ENCODE peak calls at places on chromosomes 12 and 14, in nine cellular contexts. One of them, this sample, is unnamed.

GRCh38 chr12:3303410-3304136 is 187.4 kb upstream of the PRMT8 start:
- DNase-seq in esophagus squamous epithelium: no peak
- DNase-seq in cardiac fibroblast: no peak
- DNase-seq in breast epithelium: no peak
- DNase-seq in ascending aorta: no peak
- DNase-seq in tibial artery: no peak
- DNase-seq in BJ: no peak
- DNase-seq in OCI-LY7: no peak
- DNase-seq in left ventricle myocardium inferior: no peak
- DNase-seq in this sample: no peak

GRCh38 chr14:33693237-33693636 is 257.6 kb downstream of the EGLN3 start:
- DNase-seq in esophagus squamous epithelium: no peak
- DNase-seq in cardiac fibroblast: no peak
- DNase-seq in breast epithelium: no peak
- DNase-seq in ascending aorta: no peak
- DNase-seq in tibial artery: no peak
- DNase-seq in BJ: peak; percentile 45
- DNase-seq in OCI-LY7: no peak
- DNase-seq in left ventricle myocardium inferior: no peak
- DNase-seq in this sample: peak; percentile 82

GRCh38 chr12:32446306-32447119 is 47.2 kb downstream of the FGD4 start:
- DNase-seq in esophagus squamous epithelium: no peak
- DNase-seq in cardiac fibroblast: no peak
- DNase-seq in breast epithelium: no peak
- DNase-seq in ascending aorta: no peak
- DNase-seq in tibial artery: no peak
- DNase-seq in BJ: no peak
- DNase-seq in OCI-LY7: peak; percentile 29
- DNase-seq in left ventricle myocardium inferior: no peak
- DNase-seq in this sample: no peak

GRCh38 chr12:127083028-127083949 is 1183.7 kb upstream of the TMEM132C start:
- DNase-seq in esophagus squamous epithelium: no peak
- DNase-seq in cardiac fibroblast: peak; percentile 74
- DNase-seq in breast epithelium: no peak
- DNase-seq in ascending aorta: no peak
- DNase-seq in tibial artery: no peak
- DNase-seq in BJ: peak; percentile 37
- DNase-seq in OCI-LY7: peak; percentile 44
- DNase-seq in left ventricle myocardium inferior: no peak
- DNase-seq in this sample: peak; percentile 50

GRCh38 chr12:113366827-113367226 is 8.4 kb downstream of the PLBD2 start:
- DNase-seq in esophagus squamous epithelium: no peak
- DNase-seq in cardiac fibroblast: peak; percentile 13
- DNase-seq in breast epithelium: no peak
- DNase-seq in ascending aorta: no peak
- DNase-seq in tibial artery: no peak
- DNase-seq in BJ: no peak
- DNase-seq in OCI-LY7: no peak
- DNase-seq in left ventricle myocardium inferior: peak; percentile 21
- DNase-seq in this sample: no peak

GRCh38 chr14:27367345-27367744 is 769.5 kb upstream of the NOVA1 start:
- DNase-seq in esophagus squamous epithelium: no peak
- DNase-seq in cardiac fibroblast: no peak
- DNase-seq in breast epithelium: no peak
- DNase-seq in ascending aorta: no peak
- DNase-seq in tibial artery: no peak
- DNase-seq in BJ: no peak
- DNase-seq in OCI-LY7: no peak
- DNase-seq in left ventricle myocardium inferior: no peak
- DNase-seq in this sample: no peak

GRCh38 chr12:93536766-93537515 is 35.5 kb upstream of the SOCS2 start:
- DNase-seq in esophagus squamous epithelium: no peak
- DNase-seq in cardiac fibroblast: no peak
- DNase-seq in breast epithelium: no peak
- DNase-seq in ascending aorta: no peak
- DNase-seq in tibial artery: no peak
- DNase-seq in BJ: no peak
- DNase-seq in OCI-LY7: peak; percentile 73
- DNase-seq in left ventricle myocardium inferior: no peak
- DNase-seq in this sample: no peak

GRCh38 chr12:45518516-45519235 is 210.8 kb upstream of the ARID2 start:
- DNase-seq in esophagus squamous epithelium: no peak
- DNase-seq in cardiac fibroblast: no peak
- DNase-seq in breast epithelium: no peak
- DNase-seq in ascending aorta: no peak
- DNase-seq in tibial artery: no peak
- DNase-seq in BJ: no peak
- DNase-seq in OCI-LY7: no peak
- DNase-seq in left ventricle myocardium inferior: no peak
- DNase-seq in this sample: no peak

GRCh38 chr12:117526756-117527479 is 165.5 kb upstream of the NOS1 start:
- DNase-seq in esophagus squamous epithelium: no peak
- DNase-seq in cardiac fibroblast: no peak
- DNase-seq in breast epithelium: no peak
- DNase-seq in ascending aorta: no peak
- DNase-seq in tibial artery: no peak
- DNase-seq in BJ: no peak
- DNase-seq in OCI-LY7: no peak
- DNase-seq in left ventricle myocardium inferior: no peak
- DNase-seq in this sample: no peak

GRCh38 chr12:39236994-39237393 is 205.9 kb downstream of the KIF21A start:
- DNase-seq in esophagus squamous epithelium: no peak
- DNase-seq in cardiac fibroblast: peak; percentile 76
- DNase-seq in breast epithelium: no peak
- DNase-seq in ascending aorta: no peak
- DNase-seq in tibial artery: no peak
- DNase-seq in BJ: no peak
- DNase-seq in OCI-LY7: no peak
- DNase-seq in left ventricle myocardium inferior: no peak
- DNase-seq in this sample: no peak

GRCh38 chr14:103074699-103075341 is 9.2 kb upstream of the LBHD2 start:
- DNase-seq in esophagus squamous epithelium: no peak
- DNase-seq in cardiac fibroblast: no peak
- DNase-seq in breast epithelium: no peak
- DNase-seq in ascending aorta: peak; percentile 80
- DNase-seq in tibial artery: peak; percentile 58
- DNase-seq in BJ: no peak
- DNase-seq in OCI-LY7: no peak
- DNase-seq in left ventricle myocardium inferior: peak; percentile 82
- DNase-seq in this sample: no peak

GRCh38 chr14:74346341-74346740 is 1.9 kb upstream of the VRTN start:
- DNase-seq in esophagus squamous epithelium: no peak
- DNase-seq in cardiac fibroblast: no peak
- DNase-seq in breast epithelium: no peak
- DNase-seq in ascending aorta: no peak
- DNase-seq in tibial artery: no peak
- DNase-seq in BJ: no peak
- DNase-seq in OCI-LY7: no peak
- DNase-seq in left ventricle myocardium inferior: no peak
- DNase-seq in this sample: no peak

GRCh38 chr14:56181666-56182065 is 63.5 kb downstream of the PELI2 start:
- DNase-seq in esophagus squamous epithelium: no peak
- DNase-seq in cardiac fibroblast: no peak
- DNase-seq in breast epithelium: peak; percentile 35
- DNase-seq in ascending aorta: no peak
- DNase-seq in tibial artery: no peak
- DNase-seq in BJ: no peak
- DNase-seq in OCI-LY7: no peak
- DNase-seq in left ventricle myocardium inferior: no peak
- DNase-seq in this sample: no peak

GRCh38 chr12:46430340-46430948 is 57.9 kb upstream of the SLC38A2 start:
- DNase-seq in esophagus squamous epithelium: no peak
- DNase-seq in cardiac fibroblast: peak; percentile 90
- DNase-seq in breast epithelium: no peak
- DNase-seq in ascending aorta: no peak
- DNase-seq in tibial artery: no peak
- DNase-seq in BJ: peak; percentile 48
- DNase-seq in OCI-LY7: no peak
- DNase-seq in left ventricle myocardium inferior: no peak
- DNase-seq in this sample: peak; percentile 60

GRCh38 chr12:47032644-47033043 is 46.8 kb upstream of the PCED1B start:
- DNase-seq in esophagus squamous epithelium: no peak
- DNase-seq in cardiac fibroblast: peak; percentile 85
- DNase-seq in breast epithelium: no peak
- DNase-seq in ascending aorta: no peak
- DNase-seq in tibial artery: no peak
- DNase-seq in BJ: no peak
- DNase-seq in OCI-LY7: peak; percentile 60
- DNase-seq in left ventricle myocardium inferior: no peak
- DNase-seq in this sample: no peak

GRCh38 chr14:89442280-89442679 is 25.2 kb upstream of the FOXN3 start:
- DNase-seq in esophagus squamous epithelium: no peak
- DNase-seq in cardiac fibroblast: no peak
- DNase-seq in breast epithelium: no peak
- DNase-seq in ascending aorta: no peak
- DNase-seq in tibial artery: no peak
- DNase-seq in BJ: no peak
- DNase-seq in OCI-LY7: no peak
- DNase-seq in left ventricle myocardium inferior: no peak
- DNase-seq in this sample: no peak

DNA sequence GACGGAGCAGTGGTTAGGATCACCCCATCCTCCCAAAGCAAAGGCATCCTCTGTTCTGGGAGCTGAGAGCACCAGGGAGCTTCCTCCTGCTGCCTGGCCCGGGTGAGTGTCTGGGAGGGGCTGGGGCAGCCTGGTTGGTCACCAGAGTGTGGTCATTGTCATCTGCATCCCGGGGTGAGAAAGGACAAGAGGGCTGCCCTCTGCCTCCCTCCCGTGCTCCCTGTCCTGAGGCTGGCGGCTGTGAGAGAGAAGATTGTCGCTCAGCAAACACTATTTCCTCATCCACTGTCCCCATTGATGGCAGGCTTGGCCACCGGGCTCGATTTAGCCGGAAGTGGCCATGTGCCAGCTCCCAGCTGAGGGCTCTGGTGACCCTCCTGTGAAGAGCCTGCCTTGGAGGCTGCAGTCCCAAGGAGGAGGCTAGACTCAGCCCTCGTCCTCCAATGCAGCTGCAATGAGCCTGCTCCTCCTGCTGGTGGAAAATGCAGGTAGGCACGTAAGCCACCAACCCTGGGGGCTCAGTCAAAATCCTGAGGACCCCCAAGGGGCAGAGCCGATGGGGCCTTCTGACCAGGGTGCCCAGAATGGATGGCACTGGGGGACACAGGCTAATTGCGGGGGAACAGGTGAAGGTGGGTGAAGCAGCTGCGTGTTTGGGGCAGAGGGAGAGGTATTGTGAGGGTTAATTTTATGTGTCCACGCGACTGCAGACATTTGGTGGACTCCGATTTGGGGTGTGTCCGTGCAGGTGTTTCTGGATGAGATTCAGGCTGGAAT is 155.7 kb downstream of the KIF26A start:
- DNase-seq in esophagus squamous epithelium: no peak
- DNase-seq in cardiac fibroblast: no peak
- DNase-seq in breast epithelium: no peak
- DNase-seq in ascending aorta: no peak
- DNase-seq in tibial artery: peak; percentile 10
- DNase-seq in BJ: no peak
- DNase-seq in OCI-LY7: peak; percentile 23
- DNase-seq in left ventricle myocardium inferior: peak; percentile 4
- DNase-seq in this sample: no peak
- TF ChIP-seq CTCF in esophagus squamous epithelium: no peak
- TF ChIP-seq CTCF in cardiac fibroblast: no peak
- TF ChIP-seq CTCF in breast epithelium: no peak
- TF ChIP-seq CTCF in ascending aorta: no peak
- TF ChIP-seq CTCF in tibial artery: no peak
- TF ChIP-seq CTCF in BJ: no peak
- TF ChIP-seq CTCF in OCI-LY7: peak; percentile 66
- TF ChIP-seq CTCF in left ventricle myocardium inferior: no peak
- TF ChIP-seq CTCF in this sample: no peak

GRCh38 chr12:6960291-6961277 is 9.4 kb downstream of the PTPN6 start:
- DNase-seq in esophagus squamous epithelium: no peak
- DNase-seq in cardiac fibroblast: peak; percentile 46
- DNase-seq in breast epithelium: no peak
- DNase-seq in ascending aorta: peak; percentile 62
- DNase-seq in tibial artery: no peak
- DNase-seq in BJ: no peak
- DNase-seq in OCI-LY7: peak; percentile 68
- DNase-seq in left ventricle myocardium inferior: peak; percentile 14
- DNase-seq in this sample: no peak
- H3K4me3 ChIP-seq in esophagus squamous epithelium: peak overlapping the region; percentile 61
- H3K4me3 ChIP-seq in cardiac fibroblast: no peak overlapping the region
- H3K4me3 ChIP-seq in breast epithelium: no peak overlapping the region
- H3K4me3 ChIP-seq in ascending aorta: peak overlapping the region; percentile 22
- H3K4me3 ChIP-seq in tibial artery: no peak overlapping the region
- H3K4me3 ChIP-seq in BJ: no peak overlapping the region
- H3K4me3 ChIP-seq in OCI-LY7: no peak overlapping the region
- H3K4me3 ChIP-seq in left ventricle myocardium inferior: peak overlapping the region; percentile 38
- H3K4me3 ChIP-seq in this sample: no peak overlapping the region

DNA sequence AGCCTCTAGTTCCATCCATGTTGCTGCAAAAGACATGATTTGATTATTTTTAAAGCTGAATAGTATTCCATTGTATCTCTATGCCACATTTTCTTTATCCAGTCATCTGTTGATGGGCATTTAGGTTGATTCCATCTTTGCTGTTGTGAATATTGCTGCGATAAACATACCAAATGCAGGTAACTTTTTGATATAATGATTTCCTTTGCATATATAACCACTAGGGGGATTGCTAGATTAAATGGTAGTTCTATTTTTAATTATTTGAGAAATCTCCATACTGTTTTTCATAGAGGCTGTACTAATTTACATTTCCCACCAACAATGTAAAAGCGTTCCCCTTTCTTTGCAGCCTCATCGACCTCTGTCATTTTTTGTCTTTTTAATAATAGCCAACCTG is 342.5 kb downstream of the MDGA2 start:
- DNase-seq in esophagus squamous epithelium: no peak
- DNase-seq in cardiac fibroblast: no peak
- DNase-seq in breast epithelium: no peak
- DNase-seq in ascending aorta: no peak
- DNase-seq in tibial artery: no peak
- DNase-seq in BJ: no peak
- DNase-seq in OCI-LY7: no peak
- DNase-seq in left ventricle myocardium inferior: no peak
- DNase-seq in this sample: no peak
- TF ChIP-seq CTCF in esophagus squamous epithelium: no peak
- TF ChIP-seq CTCF in cardiac fibroblast: no peak
- TF ChIP-seq CTCF in breast epithelium: no peak
- TF ChIP-seq CTCF in ascending aorta: no peak
- TF ChIP-seq CTCF in tibial artery: no peak
- TF ChIP-seq CTCF in BJ: no peak
- TF ChIP-seq CTCF in OCI-LY7: peak; percentile 43
- TF ChIP-seq CTCF in left ventricle myocardium inferior: no peak
- TF ChIP-seq CTCF in this sample: no peak

DNA sequence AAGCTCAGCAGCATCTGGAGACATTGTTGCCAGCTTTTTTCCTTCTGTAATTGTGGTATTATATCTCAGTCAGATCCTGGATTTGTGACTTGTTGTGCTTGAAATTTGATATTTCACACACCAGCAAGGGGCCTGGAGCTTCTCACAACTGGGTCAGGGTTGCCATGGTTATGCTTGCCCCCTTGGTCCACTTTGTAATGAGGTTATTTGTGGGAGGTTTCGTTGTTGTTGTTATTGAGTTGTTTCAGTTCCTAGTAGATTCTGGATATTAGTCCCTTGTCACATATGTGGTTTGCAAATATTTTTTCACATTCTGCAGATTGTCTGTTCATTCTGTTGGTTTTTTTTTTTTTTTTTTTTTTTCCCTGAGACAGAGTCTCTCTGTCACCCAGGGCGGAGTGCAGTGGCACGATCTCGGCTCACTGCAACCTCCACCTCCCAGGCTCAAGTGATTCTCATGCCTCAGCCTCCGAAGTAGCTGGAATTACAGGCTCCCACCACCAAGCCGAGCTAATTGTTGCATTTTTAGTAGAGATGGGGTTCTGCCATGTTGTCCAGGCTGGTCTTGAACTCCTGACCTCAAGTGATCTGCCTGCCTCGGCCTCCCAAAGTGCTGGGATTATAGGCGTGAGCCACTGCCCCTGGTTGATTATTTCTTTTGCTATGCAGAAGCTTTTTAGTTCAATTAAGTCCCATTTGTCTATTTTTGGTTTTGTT is 80.6 kb upstream of the ETV6 start:
- DNase-seq in esophagus squamous epithelium: no peak
- DNase-seq in cardiac fibroblast: no peak
- DNase-seq in breast epithelium: no peak
- DNase-seq in ascending aorta: no peak
- DNase-seq in tibial artery: no peak
- DNase-seq in BJ: no peak
- DNase-seq in OCI-LY7: no peak
- DNase-seq in left ventricle myocardium inferior: no peak
- DNase-seq in this sample: no peak
- H3K4me3 ChIP-seq in esophagus squamous epithelium: no peak overlapping the region
- H3K4me3 ChIP-seq in cardiac fibroblast: no peak overlapping the region
- H3K4me3 ChIP-seq in breast epithelium: no peak overlapping the region
- H3K4me3 ChIP-seq in ascending aorta: no peak overlapping the region
- H3K4me3 ChIP-seq in tibial artery: no peak overlapping the region
- H3K4me3 ChIP-seq in BJ: no peak overlapping the region
- H3K4me3 ChIP-seq in OCI-LY7: no peak overlapping the region
- H3K4me3 ChIP-seq in left ventricle myocardium inferior: no peak overlapping the region
- H3K4me3 ChIP-seq in this sample: no peak overlapping the region